ENCODE peak calls at places on chromosomes 3 and 15, in six cellular contexts. P, R, T, M, X and L are unnamed samples. For H3K4me1, the result is how much of the 10 kb centered on the place peaks cover.

GRCh38 chr15:66800584-66801235 is 98.7 kb downstream of the SMAD6 start:
- DNase-seq in X (no peak), M (no peak), T (no peak), P (peak), R (no peak), L (no peak)

GRCh38 chr3:13420817-13421755 is 964 bp upstream of the NUP210 start:
- DNase-seq in M (peak), P (no peak), R (no peak), T (peak), X (no peak), L (peak)

GRCh38 chr3:79846148-79846933 is 78.5 kb upstream of the ROBO1 start:
- DNase-seq in R (no peak), X (no peak), P (no peak), T (no peak), M (no peak), L (no peak)

GRCh38 chr3:32283304-32283703 is 44.8 kb downstream of the CMTM8 start:
- DNase-seq in T (no peak), P (no peak), X (no peak), R (peak), M (no peak), L (peak)

GRCh38 chr15:55742498-55742926 is 440 bp downstream of the PRTG start:
- DNase-seq in R (peak), T (peak), X (peak), M (peak), P (peak), L (no peak)

GRCh38 chr15:71746719-71747118 is 63.6 kb upstream of the NR2E3 start:
- DNase-seq in X (no peak), R (no peak), P (no peak), T (no peak), M (peak), L (no peak)

GRCh38 chr15:37682304-37682703 is 252.1 kb upstream of the TMCO5A start:
- DNase-seq in X (no peak), T (no peak), R (no peak), P (peak), M (no peak), L (no peak)

GRCh38 chr3:114319453-114319852 is 25.6 kb downstream of the TIGIT start:
- DNase-seq in T (no peak), X (peak), R (no peak), P (peak), M (no peak), L (no peak)

GRCh38 chr15:62465173-62465572 is 300.1 kb upstream of the C2CD4B start:
- DNase-seq in X (no peak), P (no peak), R (no peak), M (no peak), T (no peak), L (no peak)

GRCh38 chr3:55795296-55795695 is 308.2 kb upstream of the WNT5A start:
- DNase-seq in R (no peak), X (no peak), T (no peak), P (no peak), M (no peak), L (no peak)

GRCh38 chr3:171807806-171808205 is 2.5 kb downstream of the PLD1 start:
- DNase-seq in R (no peak), P (no peak), T (no peak), X (no peak), M (no peak), L (no peak)

GRCh38 chr3:111284485-111285187 is 213.0 kb downstream of the NECTIN3 start:
- DNase-seq in M (no peak), T (no peak), R (no peak), X (no peak), P (no peak), L (no peak)

GRCh38 chr3:184598220-184598927 is 36.8 kb downstream of the EPHB3 start:
- DNase-seq in X (no peak), R (no peak), P (no peak), M (no peak), T (peak), L (no peak)

GRCh38 chr3:146160233-146160963 is 586 bp downstream of the PLOD2 start:
- DNase-seq in R (peak), P (peak), T (peak), M (peak), X (peak), L (no peak)

GRCh38 chr3:127735767-127736693 is 63.3 kb downstream of the ABTB1 start:
- DNase-seq in M (no peak), P (peak), R (no peak), T (no peak), X (peak), L (peak)

GRCh38 chr15:38389924-38390542 is 63.9 kb upstream of the FAM98B start:
- DNase-seq in R (peak), M (peak), P (peak), X (peak), T (peak), L (no peak)

GRCh38 chr3:69012111-69012835 is 1.2 kb downstream of the EOGT start:
- DNase-seq in P (peak), T (peak), X (no peak), R (peak), M (peak), L (no peak)

GRCh38 chr3:170467007-170467406 is 48.3 kb downstream of the CLDN11 start:
- DNase-seq in T (no peak), R (no peak), X (no peak), M (no peak), P (no peak), L (no peak)

GRCh38 chr15:77852241-77853007 is 219.7 kb upstream of the LINGO1 start:
- DNase-seq in T (peak), M (peak), P (no peak), X (no peak), R (no peak), L (peak)

GRCh38 chr3:128730521-128730920 is 4.5 kb downstream of the RAB7A start:
- DNase-seq in R (no peak), P (no peak), M (no peak), T (no peak), X (no peak), L (no peak)

GRCh38 chr3:126056681-126057546 is 27.0 kb downstream of the SLC41A3 start:
- DNase-seq in P (peak), T (peak), X (peak), M (no peak), R (peak), L (peak)

GRCh38 chr15:83064859-83065258 is 2.2 kb downstream of the BTBD1 start:
- DNase-seq in R (no peak), M (no peak), X (no peak), P (peak), T (no peak), L (no peak)

GRCh38 chr15:77507151-77507847 is 86.6 kb downstream of the HMG20A start:
- DNase-seq in M (peak), X (no peak), R (peak), T (peak), P (peak), L (no peak)

GRCh38 chr3:13871791-13872190 is 8.1 kb downstream of the WNT7A start:
- DNase-seq in P (no peak), M (no peak), X (no peak), R (no peak), T (no peak), L (peak)

GRCh38 chr3:193040836-193041672 is 123.4 kb upstream of the MB21D2 start:
- DNase-seq in X (peak), M (no peak), P (peak), T (no peak), R (no peak), L (no peak)

GRCh38 chr3:31091748-31092147 is 197.3 kb upstream of the GADL1 start:
- DNase-seq in X (no peak), M (no peak), T (no peak), P (no peak), R (no peak), L (no peak)

GRCh38 chr15:75577401-75578205 is 1.5 kb downstream of the PTPN9 start:
- DNase-seq in T (no peak), M (no peak), P (peak), R (no peak), X (peak), L (no peak)

GRCh38 chr15:79602731-79603130 is 170.6 kb downstream of the MINAR1 start:
- DNase-seq in T (no peak), X (no peak), R (no peak), M (no peak), P (no peak), L (no peak)

GRCh38 chr3:105747056-105747455 is 121.8 kb downstream of the CBLB start:
- DNase-seq in T (no peak), M (no peak), X (no peak), R (no peak), P (peak), L (no peak)

DNA sequence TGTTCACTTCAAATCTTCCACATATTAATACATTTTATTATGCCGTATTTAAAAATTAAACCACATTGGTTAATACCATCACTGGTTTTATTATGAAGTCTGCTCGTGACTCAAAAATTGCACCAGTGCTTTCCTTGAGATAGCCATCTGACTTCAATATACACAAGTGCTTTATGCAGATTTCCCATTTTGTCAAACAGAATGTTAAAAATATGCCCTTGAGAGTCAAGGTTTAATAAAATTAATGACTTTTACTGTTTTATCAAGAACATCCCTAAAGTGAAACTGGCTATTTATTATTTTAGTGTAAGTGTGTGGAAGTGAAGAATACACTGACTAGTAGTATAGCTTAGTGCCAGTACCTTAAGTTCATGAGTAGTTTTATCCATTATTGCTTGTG is 139.3 kb upstream of the SOX2 start:
- DNase-seq in X (no peak), T (no peak), M (no peak), P (no peak), R (no peak), L (no peak)
- H3K4me1 ChIP-seq in X (under half), T (under half), M (under half), P (under half), R (under half), L (under half)

DNA sequence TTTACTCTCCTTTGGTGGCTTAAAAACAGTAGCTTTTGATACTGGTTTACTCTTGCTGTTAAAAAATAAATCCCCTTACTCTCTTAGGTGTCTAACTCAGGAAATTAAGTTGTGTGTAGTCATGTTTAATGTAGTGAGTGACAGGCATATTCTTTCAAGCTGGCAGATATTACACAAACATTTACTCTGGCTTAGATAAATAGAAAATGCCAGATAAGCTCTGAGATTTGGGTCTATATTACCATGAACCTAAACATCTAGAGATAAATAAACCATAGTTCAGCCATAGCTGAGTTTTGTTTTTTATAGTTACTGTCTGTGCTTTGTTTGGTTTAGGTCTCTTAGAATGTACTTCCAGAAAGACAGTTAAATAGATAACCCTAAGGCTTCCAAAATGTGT is 2.4 kb downstream of the SEMA6D start:
- DNase-seq in R (no peak), M (no peak), T (no peak), X (no peak), P (no peak), L (no peak)
- H3K4me3 ChIP-seq in R (peak), M (peak), T (peak), X (no peak), P (no peak), L (peak)

GRCh38 chr3:149572796-149573414 is 84.9 kb downstream of the WWTR1 start:
- DNase-seq in X (peak), M (no peak), T (no peak), R (peak), P (peak), L (no peak)
- H3K4me1 ChIP-seq in X (half or more), M (half or more), T (under half), R (under half), P (half or more), L (under half)

GRCh38 chr15:45167631-45168205 is 20.0 kb downstream of the SHF start:
- DNase-seq in M (no peak), X (no peak), T (no peak), P (no peak), R (no peak), L (peak)
- H3K4me3 ChIP-seq in M (peak), X (no peak), T (peak), P (peak), R (peak), L (no peak)

GRCh38 chr3:101850327-101851048 is 1.2 kb downstream of the NFKBIZ start:
- DNase-seq in X (peak), T (no peak), M (no peak), P (peak), R (no peak), L (no peak)
- H3K4me1 ChIP-seq in X (under half), T (under half), M (half or more), P (under half), R (under half), L (half or more)

DNA sequence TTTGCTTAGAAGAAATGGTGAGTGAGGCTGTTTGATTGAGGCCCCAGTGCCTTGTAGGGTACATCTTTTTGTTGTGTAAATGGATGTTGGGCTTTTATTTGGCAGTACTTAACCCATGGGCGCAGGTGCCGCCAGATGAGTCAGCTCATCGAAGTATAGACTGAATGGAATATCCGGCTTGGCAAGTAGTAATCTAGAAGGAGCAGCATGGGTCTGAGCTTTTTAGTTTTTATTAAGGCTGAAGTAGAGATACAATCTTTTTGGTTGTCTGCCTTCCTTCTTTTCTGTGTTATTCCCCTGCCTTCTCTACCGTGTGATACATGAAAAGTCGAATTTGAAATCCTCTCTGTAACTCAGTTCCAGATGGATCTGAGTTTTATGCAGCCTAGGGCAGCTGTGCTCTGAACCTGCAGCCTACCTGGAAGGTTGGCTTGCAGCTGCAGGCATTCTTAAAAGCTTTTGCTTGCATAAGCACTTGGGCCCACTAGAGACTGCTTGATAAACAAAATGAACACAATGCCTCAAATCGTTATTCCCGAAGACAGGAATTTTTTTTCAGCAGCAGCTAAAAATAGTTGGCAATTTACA is 177.6 kb upstream of the CGNL1 start:
- DNase-seq in M (no peak), R (no peak), P (no peak), X (no peak), T (no peak), L (no peak)
- H3K4me3 ChIP-seq in M (no peak), R (no peak), P (no peak), X (no peak), T (no peak), L (no peak)

GRCh38 chr3:11564577-11565001 is 79.1 kb downstream of the VGLL4 start:
- DNase-seq in T (no peak), P (no peak), M (no peak), X (no peak), R (no peak), L (peak)

GRCh38 chr3:11560746-11561145 is 83.0 kb downstream of the VGLL4 start:
- DNase-seq in P (no peak), T (no peak), R (no peak), M (no peak), X (no peak), L (no peak)

GRCh38 chr3:11563749-11564148 is 80.0 kb downstream of the VGLL4 start:
- DNase-seq in R (no peak), T (no peak), X (no peak), P (no peak), M (no peak), L (no peak)

GRCh38 chr3:11563159-11563558 is 80.6 kb downstream of the VGLL4 start:
- DNase-seq in M (no peak), X (no peak), T (no peak), P (no peak), R (no peak), L (peak)

GRCh38 chr3:11562277-11562881 is 81.3 kb downstream of the VGLL4 start:
- DNase-seq in T (no peak), M (no peak), X (no peak), P (no peak), R (no peak), L (peak)
- H3K4me1 ChIP-seq in T (under half), M (under half), X (under half), P (under half), R (under half), L (under half)